ENCODE peak calls at places on chromosomes 7 and 10, in four cellular contexts. One of them, this sample, is unnamed.

GRCh38 chr10:119541459-119542356 is 811 bp downstream of the RGS10 start:
- DNase-seq in HCT116: no peak
- DNase-seq in K562: peak; percentile 26
- DNase-seq in GM12878: no peak
- DNase-seq in this sample: no peak

GRCh38 chr10:8245131-8246117 is 190.9 kb downstream of the GATA3 start:
- DNase-seq in HCT116: no peak
- DNase-seq in GM12878: no peak
- DNase-seq in K562: no peak
- DNase-seq in this sample: no peak

GRCh38 chr10:77774940-77775391 is 137.4 kb upstream of the KCNMA1 start:
- DNase-seq in HCT116: no peak
- DNase-seq in K562: no peak
- DNase-seq in GM12878: no peak
- DNase-seq in this sample: no peak

GRCh38 chr7:70355591-70356323 is 757.5 kb downstream of the AUTS2 start:
- DNase-seq in HCT116: no peak
- DNase-seq in K562: no peak
- DNase-seq in GM12878: no peak
- DNase-seq in this sample: no peak

GRCh38 chr10:5805680-5806079 is 7.6 kb downstream of the GDI2 start:
- DNase-seq in GM12878: no peak
- DNase-seq in HCT116: no peak
- DNase-seq in K562: no peak
- DNase-seq in this sample: no peak

GRCh38 chr7:121081327-121081936 is 92.9 kb downstream of the CPED1 start:
- DNase-seq in HCT116: peak; percentile 44
- DNase-seq in K562: peak; percentile 60
- DNase-seq in GM12878: peak; percentile 5
- DNase-seq in this sample: no peak

GRCh38 chr7:26865094-26865388 is 651 bp upstream of the SKAP2 start:
- DNase-seq in HCT116: no peak
- DNase-seq in K562: peak; percentile 71
- DNase-seq in GM12878: no peak
- DNase-seq in this sample: no peak

GRCh38 chr10:58867683-58868082 is 308.8 kb upstream of the PHYHIPL start:
- DNase-seq in K562: no peak
- DNase-seq in GM12878: no peak
- DNase-seq in HCT116: no peak
- DNase-seq in this sample: no peak

GRCh38 chr7:149459540-149460433 is 1.1 kb downstream of the ZNF777 start:
- DNase-seq in K562: peak; percentile 89
- DNase-seq in GM12878: no peak
- DNase-seq in HCT116: no peak
- DNase-seq in this sample: no peak

GRCh38 chr10:61733358-61733940 is 70.7 kb downstream of the CABCOCO1 start:
- DNase-seq in K562: peak; percentile 29
- DNase-seq in GM12878: no peak
- DNase-seq in HCT116: peak; percentile 47
- DNase-seq in this sample: no peak

GRCh38 chr7:148699024-148699771 is 495 bp downstream of the CUL1 start:
- DNase-seq in GM12878: no peak
- DNase-seq in K562: peak; percentile 82
- DNase-seq in HCT116: no peak
- DNase-seq in this sample: peak; percentile 77

GRCh38 chr7:75915416-75916156 is 631 bp downstream of the POR start:
- DNase-seq in GM12878: no peak
- DNase-seq in K562: peak; percentile 37
- DNase-seq in HCT116: no peak
- DNase-seq in this sample: no peak

GRCh38 chr7:74215921-74216320 is 6.1 kb downstream of the LAT2 start:
- DNase-seq in GM12878: no peak
- DNase-seq in K562: no peak
- DNase-seq in HCT116: no peak
- DNase-seq in this sample: no peak

GRCh38 chr10:127408733-127409132 is 140.4 kb upstream of the NPS start:
- DNase-seq in K562: no peak
- DNase-seq in GM12878: no peak
- DNase-seq in HCT116: no peak
- DNase-seq in this sample: no peak

GRCh38 chr7:153247926-153248325 is 488.4 kb downstream of the ACTR3B start:
- DNase-seq in K562: no peak
- DNase-seq in GM12878: no peak
- DNase-seq in HCT116: no peak
- DNase-seq in this sample: no peak

GRCh38 chr7:1197997-1198632 is 34.6 kb upstream of the UNCX start:
- DNase-seq in K562: no peak
- DNase-seq in GM12878: no peak
- DNase-seq in HCT116: no peak
- DNase-seq in this sample: no peak

GRCh38 chr10:43206391-43207235 is 60.3 kb downstream of the RASGEF1A start:
- DNase-seq in K562: no peak
- DNase-seq in GM12878: no peak
- DNase-seq in HCT116: no peak
- DNase-seq in this sample: no peak

GRCh38 chr10:49330127-49330665 is 31.2 kb downstream of the C10orf71 start:
- DNase-seq in GM12878: no peak
- DNase-seq in HCT116: no peak
- DNase-seq in K562: no peak
- DNase-seq in this sample: no peak

GRCh38 chr10:71982269-71983178 is 18.3 kb downstream of the CHST3 start:
- DNase-seq in GM12878: no peak
- DNase-seq in K562: no peak
- DNase-seq in HCT116: no peak
- DNase-seq in this sample: no peak

GRCh38 chr7:113321201-113321600 is 202.8 kb upstream of the SMIM30 start:
- DNase-seq in GM12878: no peak
- DNase-seq in HCT116: no peak
- DNase-seq in K562: no peak
- DNase-seq in this sample: no peak

GRCh38 chr10:97109562-97109961 is 76.2 kb downstream of the SLIT1 start:
- DNase-seq in K562: no peak
- DNase-seq in GM12878: no peak
- DNase-seq in HCT116: no peak
- DNase-seq in this sample: no peak

GRCh38 chr10:8950978-8951377 is 896.5 kb downstream of the GATA3 start:
- DNase-seq in HCT116: no peak
- DNase-seq in K562: no peak
- DNase-seq in GM12878: no peak
- DNase-seq in this sample: no peak

GRCh38 chr7:95737828-95738505 is 34.4 kb upstream of the DYNC1I1 start:
- DNase-seq in HCT116: no peak
- DNase-seq in GM12878: no peak
- DNase-seq in K562: no peak
- DNase-seq in this sample: no peak

GRCh38 chr10:3199488-3199887 is 26.9 kb upstream of the PITRM1 start:
- DNase-seq in HCT116: no peak
- DNase-seq in GM12878: no peak
- DNase-seq in K562: no peak
- DNase-seq in this sample: no peak

GRCh38 chr7:150408393-150409299 is 29.5 kb downstream of the ZNF775 start:
- DNase-seq in K562: no peak
- DNase-seq in HCT116: no peak
- DNase-seq in GM12878: no peak
- DNase-seq in this sample: no peak

GRCh38 chr10:112002191-112002590 is 181.4 kb downstream of the GPAM start:
- DNase-seq in K562: no peak
- DNase-seq in HCT116: no peak
- DNase-seq in GM12878: no peak
- DNase-seq in this sample: no peak

GRCh38 chr10:132109341-132110072 is 43.8 kb downstream of the JAKMIP3 start:
- DNase-seq in GM12878: no peak
- DNase-seq in K562: no peak
- DNase-seq in HCT116: no peak
- DNase-seq in this sample: peak; percentile 31

GRCh38 chr10:122145113-122145512 is 126.0 kb upstream of the BTBD16 start:
- DNase-seq in K562: no peak
- DNase-seq in HCT116: no peak
- DNase-seq in GM12878: no peak
- DNase-seq in this sample: no peak

GRCh38 chr10:70352401-70353097 is 29.9 kb downstream of the LRRC20 start:
- DNase-seq in GM12878: no peak
- DNase-seq in K562: no peak
- DNase-seq in HCT116: no peak
- DNase-seq in this sample: no peak

GRCh38 chr10:121362026-121362425 is 236.2 kb downstream of the FGFR2 start:
- DNase-seq in HCT116: no peak
- DNase-seq in GM12878: no peak
- DNase-seq in K562: no peak
- DNase-seq in this sample: no peak

GRCh38 chr7:36600869-36601530 is 123.3 kb downstream of the AOAH start:
- DNase-seq in GM12878: no peak
- DNase-seq in K562: no peak
- DNase-seq in HCT116: no peak
- DNase-seq in this sample: peak; percentile 16

GRCh38 chr10:88759366-88760101 is at the start of gene LIPN:
- DNase-seq in K562: no peak
- DNase-seq in GM12878: no peak
- DNase-seq in HCT116: no peak
- DNase-seq in this sample: no peak

GRCh38 chr7:22238354-22239311 is 118.3 kb downstream of the RAPGEF5 start:
- DNase-seq in HCT116: no peak
- DNase-seq in K562: no peak
- DNase-seq in GM12878: no peak
- DNase-seq in this sample: no peak

GRCh38 chr7:7737674-7738073 is 19.3 kb upstream of the RPA3 start:
- DNase-seq in GM12878: no peak
- DNase-seq in HCT116: no peak
- DNase-seq in K562: no peak
- DNase-seq in this sample: no peak

GRCh38 chr7:7738177-7738576 is 19.8 kb upstream of the RPA3 start:
- DNase-seq in HCT116: no peak
- DNase-seq in GM12878: no peak
- DNase-seq in K562: no peak
- DNase-seq in this sample: no peak

GRCh38 chr7:7736671-7737070 is 18.3 kb upstream of the RPA3 start:
- DNase-seq in HCT116: no peak
- DNase-seq in GM12878: no peak
- DNase-seq in K562: no peak
- DNase-seq in this sample: no peak

GRCh38 chr7:7731732-7732131 is 13.3 kb upstream of the RPA3 start:
- DNase-seq in K562: no peak
- DNase-seq in GM12878: no peak
- DNase-seq in HCT116: no peak
- DNase-seq in this sample: no peak

DNA sequence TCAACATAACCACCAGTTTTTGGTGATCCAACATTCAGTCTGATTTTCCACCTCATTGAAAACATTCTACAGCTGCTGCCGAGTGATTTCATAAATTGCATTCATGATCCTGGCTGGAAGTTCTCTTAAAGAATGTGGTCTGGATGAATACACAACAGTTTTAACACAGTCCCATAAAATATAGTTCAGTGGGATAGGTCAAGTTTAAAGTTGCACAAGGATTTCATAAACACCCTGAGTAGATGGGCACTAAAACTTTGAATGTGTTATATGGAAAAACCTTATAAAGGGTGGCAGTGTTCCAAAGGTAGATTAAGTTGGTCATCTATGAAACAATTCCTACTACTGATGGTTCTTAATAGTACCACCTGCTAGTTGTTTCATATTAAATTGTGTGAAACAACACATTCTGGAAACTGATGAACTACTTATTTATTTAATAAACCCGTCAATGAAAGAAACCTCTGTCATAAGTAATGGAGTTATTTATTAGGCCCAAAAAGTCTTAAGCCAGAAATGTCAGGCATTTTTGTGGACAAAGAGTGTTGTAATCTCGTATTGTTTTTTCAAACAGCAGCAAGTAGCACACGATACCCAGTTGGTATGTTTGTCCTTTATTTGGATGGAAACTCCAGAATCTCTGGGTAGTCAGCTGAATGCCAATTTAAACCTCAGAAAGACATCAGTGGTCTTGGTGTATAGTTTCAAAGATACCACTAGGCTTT is 14.3 kb upstream of the RPA3 start:
- DNase-seq in K562: no peak
- DNase-seq in GM12878: no peak
- DNase-seq in HCT116: no peak
- DNase-seq in this sample: no peak
- TF ChIP-seq MAX in K562: no peak
- TF ChIP-seq MAX in GM12878: no peak
- TF ChIP-seq MAX in HCT116: no peak
- TF ChIP-seq MAX in this sample: no peak

DNA sequence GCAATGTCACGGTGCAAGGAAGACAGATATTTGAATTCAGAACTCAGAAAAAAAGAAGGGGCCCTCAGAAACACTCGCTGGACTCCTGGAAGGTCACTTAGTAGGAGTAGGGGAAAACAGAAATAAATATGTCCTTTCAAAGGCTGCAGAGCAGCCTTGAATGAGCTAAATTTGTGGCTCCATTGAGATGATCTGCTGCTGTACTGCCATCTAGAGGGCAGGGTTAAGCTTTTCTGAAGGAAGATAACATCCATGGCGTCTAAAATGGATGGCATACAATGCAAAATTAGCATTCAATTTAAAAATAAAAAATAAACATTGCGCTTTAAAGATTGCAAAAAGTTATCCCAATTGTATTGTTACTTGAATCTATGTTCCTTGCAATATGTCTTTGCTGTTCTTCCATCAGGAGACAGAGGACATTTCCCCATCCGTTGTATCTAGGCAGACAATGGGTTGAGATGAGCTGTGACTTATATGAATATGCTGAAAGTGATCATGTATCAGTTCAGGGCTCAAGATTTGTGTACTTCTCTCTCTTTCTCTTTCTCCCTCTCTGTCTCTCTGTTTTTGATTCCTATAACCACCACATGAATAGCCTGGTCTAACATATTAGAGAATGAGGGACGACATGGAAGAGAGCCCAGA is 642.2 kb downstream of the SH2D4B start:
- DNase-seq in GM12878: peak; percentile 16
- DNase-seq in HCT116: no peak
- DNase-seq in K562: no peak
- DNase-seq in this sample: no peak
- TF ChIP-seq EGR1 in GM12878: no peak
- TF ChIP-seq EGR1 in HCT116: no peak
- TF ChIP-seq EGR1 in K562: no peak
- TF ChIP-seq EGR1 in this sample: no peak

GRCh38 chr7:159010411-159010810 is 134.3 kb downstream of the VIPR2 start:
- DNase-seq in K562: no peak
- DNase-seq in HCT116: no peak
- DNase-seq in GM12878: no peak
- DNase-seq in this sample: no peak

GRCh38 chr7:159008055-159008405 is 136.6 kb downstream of the VIPR2 start:
- DNase-seq in K562: no peak
- DNase-seq in GM12878: no peak
- DNase-seq in HCT116: no peak
- DNase-seq in this sample: no peak

GRCh38 chr7:159008417-159008816 is 136.2 kb downstream of the VIPR2 start:
- DNase-seq in HCT116: no peak
- DNase-seq in K562: no peak
- DNase-seq in GM12878: no peak
- DNase-seq in this sample: no peak

GRCh38 chr7:159010951-159011820 is 133.5 kb downstream of the VIPR2 start:
- DNase-seq in GM12878: no peak
- DNase-seq in HCT116: no peak
- DNase-seq in K562: no peak
- DNase-seq in this sample: no peak

GRCh38 chr7:159009951-159010350 is 134.7 kb downstream of the VIPR2 start:
- DNase-seq in HCT116: no peak
- DNase-seq in GM12878: no peak
- DNase-seq in K562: no peak
- DNase-seq in this sample: no peak
- TF ChIP-seq EZH2 in HCT116: no peak
- TF ChIP-seq EZH2 in GM12878: no peak
- TF ChIP-seq EZH2 in K562: no peak
- TF ChIP-seq EZH2 in this sample: no peak

GRCh38 chr7:133331861-133332260 is 79.0 kb downstream of the EXOC4 start:
- DNase-seq in HCT116: no peak
- DNase-seq in K562: no peak
- DNase-seq in GM12878: no peak
- DNase-seq in this sample: no peak
- TF ChIP-seq MAX in HCT116: no peak
- TF ChIP-seq MAX in K562: no peak
- TF ChIP-seq MAX in GM12878: no peak
- TF ChIP-seq MAX in this sample: no peak